ENCODE peak calls at places on chromosome 2, in six cellular contexts. U is activated effector memory CD4-positive, alpha-beta T cell treated with anti-CD3 and anti-CD28 coated beads, Interleukin-2, amount 50 U/mL, for 16 hours; W is non-pigmented ciliary epithelial cell; N is left lobe of liver; K is WTC11; H is GM04503. J is an unnamed sample.

GRCh38 chr2:132438650-132439030 is 22.0 kb downstream of the GPR39 start:
- DNase-seq in U (no peak), W (peak), N (no peak), K (no peak), H (peak), J (no peak)

GRCh38 chr2:100070078-100070477 is 72.3 kb downstream of the AFF3 start:
- DNase-seq in U (no peak), W (no peak), N (no peak), K (no peak), H (no peak), J (no peak)

GRCh38 chr2:104664672-104665071 is 189.2 kb upstream of the POU3F3 start:
- DNase-seq in U (no peak), W (no peak), N (no peak), K (no peak), H (no peak), J (no peak)

GRCh38 chr2:26246818-26247217 is 2.1 kb downstream of the HADHB start:
- DNase-seq in U (peak), W (no peak), N (no peak), K (no peak), H (no peak), J (no peak)

GRCh38 chr2:66236067-66236705 is 198.7 kb upstream of the MEIS1 start:
- DNase-seq in U (no peak), W (no peak), N (no peak), K (no peak), H (no peak), J (no peak)

GRCh38 chr2:229048134-229048533 is 223.0 kb downstream of the PID1 start:
- DNase-seq in U (no peak), W (no peak), N (no peak), K (no peak), H (no peak), J (no peak)

GRCh38 chr2:241309684-241310117 is 5.8 kb downstream of the HDLBP start:
- DNase-seq in U (peak), W (no peak), N (no peak), K (no peak), H (no peak), J (no peak)

GRCh38 chr2:37324786-37325624 is at the start of gene PRKD3:
- DNase-seq in U (peak), W (no peak), N (peak), K (no peak), H (no peak), J (peak)

GRCh38 chr2:160507464-160507863 is 13.9 kb upstream of the RBMS1 start:
- DNase-seq in U (no peak), W (no peak), N (no peak), K (no peak), H (no peak), J (no peak)

GRCh38 chr2:130328710-130329109 is 14.0 kb upstream of the IMP4 start:
- DNase-seq in U (no peak), W (no peak), N (no peak), K (no peak), H (no peak), J (no peak)

GRCh38 chr2:142112648-142113278 is 18.1 kb downstream of the LRP1B start:
- DNase-seq in U (no peak), W (peak), N (no peak), K (no peak), H (no peak), J (no peak)

GRCh38 chr2:33375054-33375453 is 101.4 kb upstream of the RASGRP3 start:
- DNase-seq in U (no peak), W (no peak), N (no peak), K (no peak), H (no peak), J (no peak)

GRCh38 chr2:101696272-101697123 is 1.0 kb upstream of the MAP4K4 start:
- DNase-seq in U (no peak), W (no peak), N (no peak), K (no peak), H (no peak), J (no peak)

GRCh38 chr2:64400103-64400728 is 53.7 kb upstream of the LGALSL start:
- DNase-seq in U (no peak), W (no peak), N (no peak), K (no peak), H (no peak), J (no peak)

GRCh38 chr2:224930990-224931389 is 111.3 kb downstream of the DOCK10 start:
- DNase-seq in U (no peak), W (no peak), N (no peak), K (no peak), H (no peak), J (no peak)

GRCh38 chr2:219245148-219245898 is at the start of the genes GLB1L and STK16:
- DNase-seq in U (peak), W (peak), N (peak), K (peak), H (peak), J (peak)

GRCh38 chr2:217357886-217358620 is 498.2 kb upstream of the TNP1 start:
- DNase-seq in U (no peak), W (no peak), N (no peak), K (peak), H (no peak), J (no peak)

GRCh38 chr2:12950957-12951656 is 234.4 kb downstream of the TRIB2 start:
- DNase-seq in U (no peak), W (no peak), N (no peak), K (no peak), H (peak), J (no peak)

GRCh38 chr2:160472839-160473251 is 20.8 kb downstream of the RBMS1 start:
- DNase-seq in U (no peak), W (no peak), N (no peak), K (no peak), H (no peak), J (no peak)

GRCh38 chr2:132965469-132965868 is 295.5 kb upstream of the LYPD1 start:
- DNase-seq in U (no peak), W (no peak), N (no peak), K (no peak), H (no peak), J (no peak)

GRCh38 chr2:85903849-85904248 is 15.1 kb upstream of the ST3GAL5 start:
- DNase-seq in U (no peak), W (no peak), N (no peak), K (no peak), H (no peak), J (no peak)

GRCh38 chr2:239439383-239440315 is 38.8 kb upstream of the HDAC4 start:
- DNase-seq in U (no peak), W (no peak), N (no peak), K (no peak), H (no peak), J (no peak)

GRCh38 chr2:158935617-158936016 is 32.8 kb upstream of the TANC1 start:
- DNase-seq in U (no peak), W (no peak), N (no peak), K (no peak), H (no peak), J (no peak)

GRCh38 chr2:110116033-110116710 is 550 bp upstream of the MALL start:
- DNase-seq in U (no peak), W (no peak), N (no peak), K (peak), H (peak), J (no peak)

J was measured in substantia nigra.